ENCODE peak calls at places on chromosomes 6 and 20, in four cellular contexts. W, E, K and Z are unnamed samples.

GRCh38 chr6:1624848-1625341 is 15.2 kb downstream of the FOXC1 start:
- DNase-seq in W (no peak), E (no peak), K (peak), Z (no peak)

GRCh38 chr20:1968958-1969357 is 24.9 kb downstream of the PDYN start:
- DNase-seq in W (no peak), E (no peak), K (no peak), Z (no peak)

GRCh38 chr6:135182120-135182992 is 1.2 kb downstream of the MYB start:
- DNase-seq in W (no peak), E (peak), K (peak), Z (no peak)

GRCh38 chr6:168158280-168158979 is 79.4 kb upstream of the FRMD1 start:
- DNase-seq in W (no peak), E (no peak), K (no peak), Z (no peak)

GRCh38 chr6:77463308-77463880 is at the start of gene HTR1B:
- DNase-seq in W (no peak), E (no peak), K (peak), Z (no peak)

GRCh38 chr6:138659998-138660397 is 113.6 kb upstream of the CCDC28A start:
- DNase-seq in W (no peak), E (no peak), K (no peak), Z (no peak)

GRCh38 chr20:6055981-6056569 is 2.2 kb upstream of the LRRN4 start:
- DNase-seq in W (no peak), E (no peak), K (no peak), Z (no peak)

GRCh38 chr20:33259371-33259770 is 23.6 kb downstream of the BPIFA1 start:
- DNase-seq in W (no peak), E (no peak), K (no peak), Z (no peak)

GRCh38 chr20:23152308-23152892 is 66.3 kb upstream of the CD93 start:
- DNase-seq in W (no peak), E (no peak), K (peak), Z (peak)

GRCh38 chr6:21773199-21773974 is 179.8 kb downstream of the SOX4 start:
- DNase-seq in W (no peak), E (no peak), K (no peak), Z (no peak)

GRCh38 chr20:41064377-41064776 is 35.8 kb downstream of the TOP1 start:
- DNase-seq in W (no peak), E (no peak), K (no peak), Z (no peak)

GRCh38 chr6:79872986-79873385 is 74.4 kb downstream of the ELOVL4 start:
- DNase-seq in W (no peak), E (no peak), K (peak), Z (peak)

GRCh38 chr6:79869184-79869583 is 78.2 kb downstream of the ELOVL4 start:
- DNase-seq in W (no peak), E (no peak), K (no peak), Z (no peak)

GRCh38 chr6:79868098-79868722 is 79.1 kb downstream of the ELOVL4 start:
- DNase-seq in W (peak), E (no peak), K (peak), Z (no peak)

GRCh38 chr6:79872303-79872702 is 75.0 kb downstream of the ELOVL4 start:
- DNase-seq in W (no peak), E (no peak), K (no peak), Z (no peak)

GRCh38 chr6:79869600-79870084 is 77.7 kb downstream of the ELOVL4 start:
- DNase-seq in W (peak), E (peak), K (peak), Z (no peak)
- H3K4me3 ChIP-seq in W (peak), E (peak), K (peak), Z (no peak)

DNA sequence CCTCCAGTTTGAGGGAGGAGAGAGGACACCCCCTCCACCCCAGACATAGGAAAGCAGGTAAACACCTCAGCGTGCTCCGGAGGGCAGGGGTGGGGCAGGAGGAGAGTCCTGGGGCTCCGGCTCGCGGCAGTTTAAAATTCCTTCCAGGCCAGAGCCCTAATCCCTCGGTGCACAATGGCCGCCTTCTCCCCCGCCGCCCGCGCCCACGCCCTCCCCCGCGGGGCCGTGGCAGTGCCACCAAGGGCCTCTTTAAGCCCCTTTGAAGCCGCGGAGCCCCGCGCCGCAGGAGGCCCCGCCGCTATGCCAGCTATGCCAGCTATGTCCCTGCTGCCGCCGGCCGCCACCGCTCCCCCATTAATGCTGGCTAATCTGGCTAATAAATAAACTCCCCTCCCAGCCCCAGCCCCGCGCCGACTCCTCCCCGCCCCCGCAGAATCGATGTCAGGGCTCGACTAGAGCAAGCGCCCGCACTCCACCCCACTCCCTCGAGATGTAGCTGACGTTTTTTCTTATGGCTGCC is 125.1 kb downstream of the MRPL14 start:
- DNase-seq in W (no peak), E (no peak), K (no peak), Z (no peak)
- H3K4me3 ChIP-seq in W (peak), E (peak), K (peak), Z (peak)

GRCh38 chr6:170292111-170292777 is 1.4 kb upstream of the DLL1 start:
- DNase-seq in W (no peak), E (no peak), K (no peak), Z (no peak)

GRCh38 chr6:170293411-170293844 is 2.5 kb upstream of the DLL1 start:
- DNase-seq in W (no peak), E (no peak), K (no peak), Z (no peak)

GRCh38 chr6:170291271-170292110 is 613 bp upstream of the DLL1 start:
- DNase-seq in W (no peak), E (no peak), K (no peak), Z (no peak)

GRCh38 chr6:170293881-170294755 is 3.2 kb upstream of the DLL1 start:
- DNase-seq in W (no peak), E (no peak), K (no peak), Z (no peak)

GRCh38 chr6:170292778-170293164 is 1.9 kb upstream of the DLL1 start:
- DNase-seq in W (no peak), E (no peak), K (no peak), Z (no peak)
- H3K4me3 ChIP-seq in W (no peak), E (peak), K (no peak), Z (no peak)

GRCh38 chr20:45832619-45833018 is 980 bp upstream of the SNX21 start:
- DNase-seq in W (no peak), E (no peak), K (no peak), Z (no peak)
- H3K4me3 ChIP-seq in W (no peak), E (peak), K (no peak), Z (no peak)

GRCh38 chr20:52104546-52105044 is 87.0 kb downstream of the ZFP64 start:
- DNase-seq in W (no peak), E (no peak), K (peak), Z (no peak)
- H3K4me3 ChIP-seq in W (peak), E (peak), K (peak), Z (peak)

GRCh38 chr6:132005177-132005576 is 54.0 kb upstream of the CCN2 start:
- DNase-seq in W (no peak), E (no peak), K (no peak), Z (no peak)

GRCh38 chr6:132000296-132000695 is 49.1 kb upstream of the CCN2 start:
- DNase-seq in W (no peak), E (no peak), K (no peak), Z (no peak)

GRCh38 chr6:132004668-132005067 is 53.5 kb upstream of the CCN2 start:
- DNase-seq in W (no peak), E (no peak), K (no peak), Z (no peak)

GRCh38 chr6:132007474-132008190 is 56.5 kb upstream of the CCN2 start:
- DNase-seq in W (peak), E (no peak), K (peak), Z (peak)

GRCh38 chr6:132003516-132004178 is 52.5 kb upstream of the CCN2 start:
- DNase-seq in W (no peak), E (no peak), K (no peak), Z (no peak)
- H3K4me3 ChIP-seq in W (no peak), E (no peak), K (no peak), Z (no peak)

DNA sequence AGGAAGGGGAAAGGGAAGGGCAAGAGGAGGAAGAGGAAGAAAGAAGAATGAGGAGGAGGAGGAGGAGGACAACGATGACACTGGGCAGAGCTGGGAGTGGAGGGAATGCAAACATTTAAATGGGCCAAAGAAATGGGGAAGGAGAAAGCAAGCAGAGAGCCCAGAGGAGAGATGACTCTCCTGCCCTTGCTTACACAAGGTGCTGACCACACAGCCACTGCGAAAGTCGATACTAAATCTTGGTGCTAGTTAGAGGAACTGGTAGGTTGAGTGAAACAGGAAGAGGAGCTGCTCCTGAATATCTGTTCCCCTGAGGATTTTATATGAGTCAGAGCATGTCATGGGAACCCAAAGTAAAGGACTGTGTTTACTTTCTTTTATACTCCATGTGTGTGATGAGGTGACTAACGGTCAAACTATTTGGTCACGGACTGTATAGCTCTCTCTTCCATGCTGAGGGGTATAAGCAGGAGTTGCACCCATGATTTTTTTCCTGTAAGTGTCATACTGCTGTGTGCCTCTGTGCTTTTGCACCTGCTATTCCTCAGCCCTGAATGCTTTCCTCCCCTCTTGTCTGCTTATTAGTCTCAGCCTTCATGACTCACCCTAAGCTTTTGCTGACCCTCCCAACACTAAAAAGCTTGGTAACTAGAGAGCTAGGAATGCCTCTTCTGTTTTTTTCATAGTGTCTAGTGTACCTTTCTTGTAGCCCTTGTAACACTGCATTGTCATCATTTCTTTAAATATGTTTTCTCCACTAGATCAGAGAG is 9.5 kb upstream of the PAQR8 start:
- DNase-seq in W (peak), E (no peak), K (peak), Z (peak)
- H3K4me3 ChIP-seq in W (peak), E (no peak), K (no peak), Z (no peak)

GRCh38 chr6:34657307-34657978 is 39.1 kb downstream of the ILRUN start:
- DNase-seq in W (peak), E (no peak), K (peak), Z (peak)
- H3K4me3 ChIP-seq in W (peak), E (peak), K (peak), Z (peak)

GRCh38 chr6:157219201-157220200 is 103.8 kb downstream of the TMEM242 start:
- DNase-seq in W (peak), E (peak), K (peak), Z (peak)

GRCh38 chr6:157221817-157222175 is 101.5 kb downstream of the TMEM242 start:
- DNase-seq in W (no peak), E (peak), K (no peak), Z (no peak)

GRCh38 chr6:157220485-157220884 is 102.8 kb downstream of the TMEM242 start:
- DNase-seq in W (no peak), E (no peak), K (no peak), Z (no peak)

GRCh38 chr6:157222201-157222981 is 100.9 kb downstream of the TMEM242 start:
- DNase-seq in W (no peak), E (peak), K (no peak), Z (no peak)

GRCh38 chr6:157221049-157221816 is 102.1 kb downstream of the TMEM242 start:
- DNase-seq in W (no peak), E (peak), K (peak), Z (no peak)
- H3K4me3 ChIP-seq in W (peak), E (peak), K (peak), Z (peak)

GRCh38 chr6:34055223-34055933 is 90.5 kb downstream of the GRM4 start:
- DNase-seq in W (peak), E (no peak), K (peak), Z (peak)

GRCh38 chr6:34057191-34057590 is 88.7 kb downstream of the GRM4 start:
- DNase-seq in W (no peak), E (no peak), K (no peak), Z (no peak)

GRCh38 chr6:34057790-34058189 is 88.1 kb downstream of the GRM4 start:
- DNase-seq in W (no peak), E (no peak), K (no peak), Z (no peak)

GRCh38 chr6:34053721-34054120 is 92.2 kb downstream of the GRM4 start:
- DNase-seq in W (no peak), E (no peak), K (no peak), Z (no peak)

DNA sequence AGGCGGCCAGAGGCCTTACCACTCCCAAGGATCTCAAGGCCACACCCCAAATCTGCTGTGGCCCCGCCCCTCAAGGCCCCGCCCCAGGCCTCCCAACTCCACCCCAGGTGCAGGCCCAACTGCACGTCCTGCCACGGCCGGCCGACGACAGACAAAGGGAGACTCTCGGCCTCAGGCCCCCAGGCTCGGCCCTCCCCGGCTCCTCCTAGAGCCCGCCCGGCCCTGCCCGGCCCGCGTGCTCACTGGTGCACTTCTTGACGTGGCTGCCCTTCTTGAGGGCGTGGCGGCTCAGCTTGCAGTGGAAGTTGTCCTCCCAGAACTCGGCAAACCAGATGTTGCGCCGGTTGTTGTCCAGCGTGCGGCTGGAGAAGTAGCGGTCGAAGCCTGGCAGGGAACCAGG is 89.6 kb downstream of the GRM4 start:
- DNase-seq in W (no peak), E (peak), K (peak), Z (peak)
- H3K4me3 ChIP-seq in W (no peak), E (peak), K (no peak), Z (no peak)